ENCODE peak calls at places on chromosomes 2 and 18, in nine cellular contexts. X is ascending aorta, N is left ventricle myocardium inferior, C is keratinocyte, Z is vagina, H is adrenal gland, M is kidney, J is upper lobe of right lung, G is Peyer's patch. R is an unnamed sample. For H3K9me3, the result is how much of the 10 kb centered on the place peaks cover.

GRCh38 chr2:174722942-174723598 is 41.2 kb downstream of the CHRNA1 start:
- DNase-seq in G (no peak), Z (no peak), X (no peak), N (no peak), H (no peak), C (no peak), J (no peak), M (no peak), R (no peak)

GRCh38 chr2:70391988-70392387 is 90.1 kb upstream of the FAM136A start:
- DNase-seq in N (no peak), C (no peak), Z (no peak), X (no peak), M (no peak), H (no peak), G (no peak), J (no peak), R (no peak)

GRCh38 chr2:109663721-109664120 is 49.6 kb downstream of the SOWAHC start:
- DNase-seq in X (peak), H (peak), J (no peak), N (peak), G (peak), C (peak), Z (no peak), M (peak), R (peak)

GRCh38 chr2:150125708-150126107 is 361.8 kb downstream of the RND3 start:
- DNase-seq in Z (no peak), J (no peak), N (no peak), C (no peak), G (no peak), X (no peak), H (no peak), M (no peak), R (no peak)

GRCh38 chr2:42147641-42148274 is 21.4 kb upstream of the EML4 start:
- DNase-seq in X (no peak), C (no peak), J (no peak), M (no peak), G (no peak), N (no peak), Z (no peak), H (no peak), R (peak)

GRCh38 chr2:140863713-140864112 is 1267.1 kb downstream of the LRP1B start:
- DNase-seq in H (no peak), X (no peak), N (no peak), M (no peak), G (no peak), C (no peak), Z (no peak), J (no peak), R (no peak)

GRCh38 chr2:218895758-218896500 is 15.3 kb downstream of the WNT10A start:
- DNase-seq in Z (no peak), C (no peak), M (peak), G (no peak), N (no peak), H (no peak), X (no peak), J (no peak), R (no peak)

GRCh38 chr18:3710712-3711269 is 260.8 kb downstream of the TGIF1 start:
- DNase-seq in M (peak), X (peak), Z (no peak), N (peak), C (no peak), H (peak), G (peak), J (peak), R (peak)

GRCh38 chr2:27884546-27884945 is 5.6 kb downstream of the RBKS start:
- DNase-seq in M (no peak), J (no peak), X (no peak), G (no peak), N (no peak), Z (no peak), C (no peak), H (no peak), R (no peak)

GRCh38 chr2:62333961-62334360 is 138.0 kb downstream of the B3GNT2 start:
- DNase-seq in C (no peak), H (no peak), N (no peak), G (no peak), X (no peak), Z (no peak), M (no peak), J (no peak), R (no peak)

GRCh38 chr2:113823729-113824595 is 65.9 kb upstream of the ACTR3 start:
- DNase-seq in M (no peak), H (no peak), X (no peak), G (no peak), C (no peak), J (no peak), Z (no peak), N (no peak), R (no peak)

GRCh38 chr2:203914546-203915169 is 21.9 kb upstream of the ICOS start:
- DNase-seq in H (no peak), M (no peak), N (no peak), C (no peak), J (no peak), Z (no peak), X (no peak), G (no peak), R (no peak)

GRCh38 chr2:97996679-97997078 is 931 bp upstream of the TMEM131 start:
- DNase-seq in Z (no peak), M (no peak), X (no peak), C (no peak), G (no peak), H (peak), N (no peak), J (peak), R (no peak)

GRCh38 chr18:56789004-56789888 is 138.1 kb downstream of the WDR7 start:
- DNase-seq in J (no peak), Z (no peak), N (no peak), C (peak), G (no peak), H (no peak), M (no peak), X (no peak), R (no peak)

GRCh38 chr2:205579335-205579734 is 103.0 kb upstream of the NRP2 start:
- DNase-seq in N (no peak), M (no peak), G (no peak), X (no peak), J (no peak), Z (no peak), H (no peak), C (no peak), R (no peak)

GRCh38 chr2:44746856-44747612 is 194.5 kb upstream of the SIX3 start:
- DNase-seq in Z (no peak), M (no peak), H (no peak), X (no peak), G (no peak), N (no peak), C (no peak), J (no peak), R (no peak)

GRCh38 chr2:232611559-232612218 is 21.7 kb upstream of the EFHD1 start:
- DNase-seq in N (peak), G (peak), C (peak), X (no peak), M (peak), Z (no peak), J (peak), H (peak), R (peak)

GRCh38 chr2:24919100-24919976 is 699 bp downstream of the ADCY3 start:
- DNase-seq in C (no peak), Z (no peak), G (peak), N (no peak), M (no peak), J (no peak), H (no peak), X (no peak), R (no peak)

GRCh38 chr2:3443685-3444084 is 64.2 kb downstream of the TRAPPC12 start:
- DNase-seq in Z (no peak), C (no peak), J (no peak), N (no peak), H (no peak), M (no peak), X (no peak), G (no peak), R (no peak)
- TF ChIP-seq CTCF in Z (no peak), C (peak), J (no peak), N (no peak), H (no peak), M (no peak), X (no peak), G (no peak), R (no peak)

GRCh38 chr18:13425357-13426095 is 207.0 kb downstream of the LDLRAD4 start:
- DNase-seq in N (no peak), C (no peak), M (no peak), J (no peak), H (no peak), X (no peak), Z (no peak), G (no peak), R (no peak)
- H3K27ac ChIP-seq in N (no peak), C (no peak), M (no peak), J (no peak), H (no peak), X (peak), Z (no peak), G (no peak), R (no peak)

GRCh38 chr2:177207101-177207500 is 5.5 kb upstream of the HNRNPA3 start:
- DNase-seq in Z (no peak), M (no peak), G (no peak), N (no peak), X (no peak), C (no peak), H (no peak), J (no peak), R (no peak)
- H3K9me3 ChIP-seq in Z (under half), M (under half), G (under half), N (under half), X (under half), C (under half), H (under half), J (under half), R (under half)

GRCh38 chr2:234998404-234999211 is 46.8 kb downstream of the SH3BP4 start:
- DNase-seq in X (no peak), N (no peak), Z (no peak), J (no peak), C (no peak), M (peak), G (no peak), H (no peak), R (peak)

GRCh38 chr2:234995332-234996007 is 43.7 kb downstream of the SH3BP4 start:
- DNase-seq in C (no peak), N (no peak), J (no peak), M (peak), G (no peak), Z (no peak), H (no peak), X (no peak), R (no peak)

GRCh38 chr2:234996041-234996440 is 44.2 kb downstream of the SH3BP4 start:
- DNase-seq in G (no peak), C (no peak), M (no peak), H (no peak), J (no peak), X (no peak), N (no peak), Z (no peak), R (no peak)

GRCh38 chr2:234997389-234997788 is 45.6 kb downstream of the SH3BP4 start:
- DNase-seq in M (peak), X (no peak), C (no peak), G (no peak), H (no peak), N (no peak), J (no peak), Z (no peak), R (no peak)

GRCh38 chr2:234996467-234997270 is 44.9 kb downstream of the SH3BP4 start:
- DNase-seq in M (peak), Z (no peak), C (no peak), X (no peak), H (no peak), J (no peak), N (no peak), G (no peak), R (no peak)
- TF ChIP-seq CTCF in M (no peak), Z (no peak), C (no peak), X (no peak), H (no peak), J (no peak), N (no peak), G (no peak), R (no peak)

GRCh38 chr18:45666006-45666405 is 50.7 kb downstream of the SLC14A2 start:
- DNase-seq in N (no peak), X (no peak), G (peak), Z (no peak), C (no peak), H (no peak), J (no peak), M (no peak), R (no peak)
- H3K27ac ChIP-seq in N (peak), X (no peak), G (no peak), Z (no peak), C (no peak), H (peak), J (peak), M (no peak), R (no peak)

DNA sequence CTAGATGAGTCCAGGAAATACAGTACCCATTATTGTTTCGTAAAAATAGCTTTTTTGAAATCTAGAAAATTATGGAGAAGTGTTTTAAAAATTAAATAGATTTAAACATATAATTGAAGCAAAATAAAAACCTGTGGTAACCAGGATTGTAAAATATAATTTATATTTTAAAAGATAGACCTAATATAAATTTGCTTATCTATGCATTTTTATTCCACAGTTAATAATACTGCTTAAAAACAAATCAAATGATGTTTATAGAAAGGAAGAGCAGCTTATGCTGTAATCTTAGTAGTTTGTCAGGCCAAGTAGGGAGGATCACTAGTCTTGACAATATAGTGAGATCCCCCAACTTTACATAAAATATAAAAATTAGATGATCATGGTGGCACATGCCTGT is 388.9 kb upstream of the CNTNAP5 start:
- DNase-seq in H (no peak), G (no peak), M (no peak), X (no peak), Z (no peak), J (no peak), C (no peak), N (no peak), R (no peak)
- H3K9me3 ChIP-seq in H (under half), G (under half), M (under half), X (under half), Z (under half), J (under half), C (under half), N (under half), R (under half)